ENCODE peak calls at places on chromosome 5, in seven cellular contexts. H, T, K, B, G, N and O are unnamed samples.

GRCh38 chr5:6745706-6746217 is 32.5 kb downstream of the TENT4A start:
- DNase-seq in H (peak), T (no peak), K (peak), B (no peak), G (no peak), N (no peak), O (peak)

GRCh38 chr5:163565931-163566608 is 60.7 kb downstream of the MAT2B start:
- DNase-seq in H (peak), T (no peak), K (peak), B (peak), G (peak), N (peak), O (peak)

GRCh38 chr5:137370096-137370495 is 129.0 kb downstream of the SPOCK1 start:
- DNase-seq in H (no peak), T (no peak), K (no peak), B (no peak), G (no peak), N (peak), O (no peak)

GRCh38 chr5:156155638-156156037 is 171.3 kb upstream of the SGCD start:
- DNase-seq in H (no peak), T (no peak), K (no peak), B (no peak), G (no peak), N (no peak), O (no peak)

GRCh38 chr5:78277715-78278114 is 16.8 kb downstream of the AP3B1 start:
- DNase-seq in H (no peak), T (no peak), K (no peak), B (no peak), G (no peak), N (peak), O (no peak)

GRCh38 chr5:74915488-74915887 is 49.3 kb upstream of the FAM169A start:
- DNase-seq in H (no peak), T (no peak), K (no peak), B (no peak), G (no peak), N (no peak), O (no peak)

GRCh38 chr5:6837519-6838110 is 124.4 kb downstream of the TENT4A start:
- DNase-seq in H (no peak), T (no peak), K (peak), B (peak), G (no peak), N (no peak), O (no peak)

GRCh38 chr5:143733635-143734341 is 78.2 kb upstream of the HMHB1 start:
- DNase-seq in H (peak), T (no peak), K (peak), B (no peak), G (peak), N (no peak), O (peak)

GRCh38 chr5:172593721-172594120 is 47.3 kb upstream of the NEURL1B start:
- DNase-seq in H (no peak), T (no peak), K (no peak), B (no peak), G (no peak), N (no peak), O (no peak)

GRCh38 chr5:181261320-181262085 is 560 bp upstream of the TRIM52 start:
- DNase-seq in H (peak), T (peak), K (peak), B (peak), G (peak), N (peak), O (peak)

GRCh38 chr5:173397531-173397930 is 69.3 kb upstream of the STC2 start:
- DNase-seq in H (no peak), T (no peak), K (no peak), B (no peak), G (no peak), N (no peak), O (peak)

GRCh38 chr5:63911871-63912270 is 50.4 kb downstream of the HTR1A start:
- DNase-seq in H (no peak), T (no peak), K (peak), B (no peak), G (no peak), N (no peak), O (no peak)

GRCh38 chr5:1129725-1130082 is 17.8 kb upstream of the SLC12A7 start:
- DNase-seq in H (no peak), T (no peak), K (no peak), B (no peak), G (no peak), N (no peak), O (no peak)

GRCh38 chr5:44402084-44402483 is 12.9 kb upstream of the FGF10 start:
- DNase-seq in H (no peak), T (no peak), K (no peak), B (no peak), G (no peak), N (no peak), O (no peak)

GRCh38 chr5:90408571-90409317 is 812 bp downstream of the CETN3 start:
- DNase-seq in H (no peak), T (peak), K (no peak), B (no peak), G (no peak), N (peak), O (no peak)

GRCh38 chr5:73088026-73088425 is 32.3 kb upstream of the TMEM171 start:
- DNase-seq in H (peak), T (no peak), K (no peak), B (no peak), G (no peak), N (no peak), O (no peak)

GRCh38 chr5:139183502-139183901 is 14.7 kb downstream of the SIL1 start:
- DNase-seq in H (no peak), T (no peak), K (no peak), B (no peak), G (no peak), N (no peak), O (no peak)

GRCh38 chr5:143001764-143002351 is 231.7 kb downstream of the ARHGAP26 start:
- DNase-seq in H (peak), T (no peak), K (peak), B (no peak), G (no peak), N (no peak), O (peak)

GRCh38 chr5:112417931-112418358 is 1.1 kb downstream of the EPB41L4A start:
- DNase-seq in H (no peak), T (peak), K (peak), B (no peak), G (no peak), N (peak), O (peak)

GRCh38 chr5:6250121-6250520 is 128.2 kb downstream of the MED10 start:
- DNase-seq in H (no peak), T (no peak), K (no peak), B (no peak), G (no peak), N (no peak), O (no peak)

GRCh38 chr5:90558344-90559192 is at the start of gene ADGRV1:
- DNase-seq in H (peak), T (peak), K (peak), B (peak), G (peak), N (peak), O (peak)

GRCh38 chr5:126070481-126070880 is 352.7 kb upstream of the GRAMD2B start:
- DNase-seq in H (no peak), T (no peak), K (no peak), B (no peak), G (no peak), N (no peak), O (no peak)

GRCh38 chr5:102910240-102911226 is 155.4 kb downstream of the PAM start:
- DNase-seq in H (peak), T (no peak), K (peak), B (no peak), G (no peak), N (no peak), O (peak)

GRCh38 chr5:137201876-137202275 is 297.2 kb downstream of the SPOCK1 start:
- DNase-seq in H (peak), T (no peak), K (peak), B (no peak), G (no peak), N (no peak), O (peak)

GRCh38 chr5:59745422-59745863 is 148.1 kb downstream of the PDE4D start:
- DNase-seq in H (peak), T (no peak), K (no peak), B (no peak), G (no peak), N (no peak), O (peak)

GRCh38 chr5:95715799-95716461 is 15.2 kb upstream of the RHOBTB3 start:
- DNase-seq in H (peak), T (no peak), K (no peak), B (no peak), G (no peak), N (no peak), O (peak)

GRCh38 chr5:118996098-118996497 is 7.8 kb upstream of the DTWD2 start:
- DNase-seq in H (no peak), T (no peak), K (peak), B (no peak), G (no peak), N (no peak), O (no peak)

GRCh38 chr5:178423431-178423830 is 166.8 kb downstream of the COL23A1 start:
- DNase-seq in H (no peak), T (no peak), K (no peak), B (peak), G (no peak), N (no peak), O (no peak)

GRCh38 chr5:36060516-36060885 is 6.2 kb downstream of the UGT3A2 start:
- DNase-seq in H (no peak), T (no peak), K (peak), B (no peak), G (no peak), N (peak), O (no peak)

GRCh38 chr5:143979044-143979690 is 167.2 kb downstream of the HMHB1 start:
- DNase-seq in H (no peak), T (no peak), K (peak), B (no peak), G (peak), N (peak), O (no peak)

GRCh38 chr5:149708981-149709594 is 21.0 kb upstream of the PPARGC1B start:
- DNase-seq in H (no peak), T (no peak), K (peak), B (peak), G (no peak), N (peak), O (no peak)

GRCh38 chr5:149714877-149715502 is 15.1 kb upstream of the PPARGC1B start:
- DNase-seq in H (no peak), T (no peak), K (peak), B (no peak), G (no peak), N (peak), O (no peak)

GRCh38 chr5:149710575-149710974 is 19.5 kb upstream of the PPARGC1B start:
- DNase-seq in H (no peak), T (no peak), K (no peak), B (no peak), G (no peak), N (no peak), O (no peak)

GRCh38 chr5:149711338-149711737 is 18.8 kb upstream of the PPARGC1B start:
- DNase-seq in H (no peak), T (no peak), K (no peak), B (peak), G (no peak), N (no peak), O (no peak)

GRCh38 chr5:149712439-149713147 is 17.5 kb upstream of the PPARGC1B start:
- DNase-seq in H (no peak), T (no peak), K (peak), B (no peak), G (no peak), N (no peak), O (no peak)
- H2BK120ac ChIP-seq in H (no peak), T (no peak), K (no peak), B (no peak), G (no peak), N (no peak), O (no peak)

GRCh38 chr5:57842376-57843015 is 359.9 kb upstream of the ACTBL2 start:
- DNase-seq in H (no peak), T (no peak), K (no peak), B (no peak), G (no peak), N (no peak), O (no peak)

GRCh38 chr5:57844410-57844809 is 361.8 kb upstream of the ACTBL2 start:
- DNase-seq in H (no peak), T (no peak), K (peak), B (no peak), G (no peak), N (no peak), O (no peak)

GRCh38 chr5:57843016-57843402 is 360.4 kb upstream of the ACTBL2 start:
- DNase-seq in H (no peak), T (no peak), K (no peak), B (no peak), G (no peak), N (no peak), O (no peak)

GRCh38 chr5:57839447-57839846 is 356.8 kb upstream of the ACTBL2 start:
- DNase-seq in H (no peak), T (no peak), K (no peak), B (no peak), G (no peak), N (no peak), O (no peak)

DNA sequence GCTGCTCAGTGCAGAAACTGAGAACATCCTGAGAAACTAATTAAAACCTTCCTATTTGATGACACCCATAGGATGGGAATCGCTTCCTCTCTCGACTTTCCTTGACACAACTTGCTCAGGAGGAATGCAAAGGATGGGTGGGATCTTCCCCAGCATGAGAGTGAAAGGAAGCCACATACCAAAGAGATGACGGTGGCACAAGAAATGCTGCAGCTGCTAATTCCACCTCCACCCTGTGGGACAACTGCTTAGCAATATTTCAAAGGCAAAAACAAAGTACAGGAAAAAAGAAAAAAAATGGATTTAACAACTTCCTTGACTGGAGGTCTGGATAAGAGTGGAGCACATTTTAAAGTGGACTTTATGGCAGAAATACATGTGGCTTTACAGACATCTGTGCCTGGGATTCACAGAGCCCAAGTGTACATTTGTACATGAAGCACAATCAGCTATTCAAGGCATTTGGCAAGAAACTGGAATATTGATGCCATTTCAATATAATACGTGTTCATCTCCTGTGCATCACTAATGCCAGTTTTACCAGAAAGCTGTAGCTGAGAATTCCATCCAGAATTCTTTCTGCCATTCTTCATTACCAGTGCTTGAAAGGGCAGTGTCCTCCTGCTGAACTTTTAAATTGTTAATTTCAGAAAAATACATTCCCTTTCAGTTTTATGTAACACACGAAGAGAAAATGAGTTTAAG is 359.2 kb upstream of the ACTBL2 start:
- DNase-seq in H (peak), T (peak), K (peak), B (peak), G (peak), N (peak), O (peak)
- H2BK120ac ChIP-seq in H (peak), T (no peak), K (peak), B (no peak), G (peak), N (no peak), O (no peak)

DNA sequence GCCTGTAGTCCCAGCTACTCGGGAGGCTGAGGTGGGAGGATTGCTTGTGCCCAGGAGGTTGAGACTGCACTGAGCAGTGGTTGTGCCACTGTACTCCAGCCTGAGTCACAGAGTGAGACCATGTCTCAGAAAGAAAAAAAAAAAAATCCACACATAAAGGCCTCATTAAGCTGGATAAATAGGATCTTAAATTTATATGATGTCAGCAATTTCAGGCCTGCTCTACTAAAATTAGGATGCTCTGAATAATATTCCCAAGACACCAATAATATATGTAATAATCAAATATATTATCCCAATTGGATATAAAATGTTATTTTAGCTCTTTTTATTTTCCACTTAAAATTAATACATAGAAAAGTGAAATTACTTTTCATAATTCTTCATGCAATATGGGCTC is 43.6 kb downstream of the NLN start:
- DNase-seq in H (no peak), T (no peak), K (no peak), B (no peak), G (no peak), N (no peak), O (no peak)
- H2BK120ac ChIP-seq in H (no peak), T (no peak), K (no peak), B (no peak), G (no peak), N (no peak), O (no peak)

GRCh38 chr5:121913397-121913796 is 48.4 kb upstream of the SRFBP1 start:
- DNase-seq in H (no peak), T (no peak), K (no peak), B (no peak), G (no peak), N (no peak), O (no peak)
- H2BK120ac ChIP-seq in H (no peak), T (no peak), K (no peak), B (no peak), G (no peak), N (no peak), O (no peak)

GRCh38 chr5:125011419-125011818 is 265.0 kb upstream of the ZNF608 start:
- DNase-seq in H (no peak), T (no peak), K (no peak), B (no peak), G (no peak), N (no peak), O (no peak)
- H2BK120ac ChIP-seq in H (no peak), T (no peak), K (no peak), B (no peak), G (no peak), N (no peak), O (no peak)

DNA sequence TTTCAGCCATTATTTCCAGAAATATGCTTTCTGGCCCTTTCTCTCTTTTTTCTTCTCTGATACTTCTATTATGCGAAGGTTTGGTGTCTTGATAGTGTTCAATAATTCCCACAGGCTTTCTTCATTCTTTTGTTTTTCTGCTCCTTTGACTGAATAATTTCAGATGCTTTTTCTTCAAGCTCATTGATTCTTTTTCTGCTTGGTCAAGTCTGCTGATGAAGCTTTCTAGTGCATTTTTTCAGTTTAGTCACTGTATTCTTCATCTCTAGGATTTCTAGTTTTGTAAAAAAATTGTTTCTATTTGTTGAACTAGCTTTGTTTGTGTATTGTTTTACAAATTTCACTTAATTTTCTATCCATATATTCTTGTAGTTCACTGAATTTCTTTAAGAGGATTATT is 304.0 kb upstream of the TARS1 start:
- DNase-seq in H (no peak), T (no peak), K (no peak), B (no peak), G (no peak), N (no peak), O (no peak)
- H2BK120ac ChIP-seq in H (no peak), T (no peak), K (no peak), B (no peak), G (no peak), N (no peak), O (no peak)

GRCh38 chr5:56179442-56179841 is 53.7 kb downstream of the ANKRD55 start:
- DNase-seq in H (no peak), T (no peak), K (no peak), B (no peak), G (no peak), N (no peak), O (no peak)
- H2BK120ac ChIP-seq in H (no peak), T (no peak), K (no peak), B (no peak), G (no peak), N (no peak), O (no peak)